ENCODE peak calls at places on chromosomes 7 and 10, in seven cellular contexts. R, W, P, A, X, B and N are unnamed samples.

GRCh38 chr7:101618916-101619315 is 10.2 kb downstream of the MYL10 start:
- DNase-seq in A (no peak), P (no peak), W (no peak), B (no peak), X (no peak), R (no peak), N (no peak)

GRCh38 chr7:5428470-5429252 is 5.0 kb upstream of the TNRC18 start:
- DNase-seq in W (peak), A (no peak), B (peak), X (peak), P (no peak), R (peak), N (no peak)

GRCh38 chr10:122044045-122044661 is 55.2 kb downstream of the TACC2 start:
- DNase-seq in W (peak), P (peak), A (no peak), B (peak), X (no peak), R (no peak), N (no peak)

GRCh38 chr10:15370212-15370740 is 813 bp downstream of the FAM171A1 start:
- DNase-seq in A (no peak), R (peak), X (no peak), P (no peak), B (peak), W (no peak), N (no peak)

GRCh38 chr10:58299580-58299979 is 30.6 kb downstream of the CISD1 start:
- DNase-seq in A (no peak), W (peak), R (no peak), B (peak), P (peak), X (no peak), N (peak)

GRCh38 chr7:30510124-30511074 is 5.8 kb upstream of the GGCT start:
- DNase-seq in A (no peak), P (no peak), R (no peak), X (no peak), B (peak), W (peak), N (no peak)

GRCh38 chr7:55325371-55325792 is 39.8 kb upstream of the LANCL2 start:
- DNase-seq in W (peak), A (no peak), B (no peak), X (peak), R (peak), P (peak), N (no peak)

GRCh38 chr10:28991738-28992270 is 297.1 kb upstream of the LYZL1 start:
- DNase-seq in R (peak), A (no peak), W (no peak), B (peak), X (no peak), P (no peak), N (peak)

GRCh38 chr7:19663816-19664531 is 44.9 kb downstream of the POLR1F start:
- DNase-seq in P (no peak), X (no peak), W (no peak), R (no peak), A (no peak), B (no peak), N (no peak)

GRCh38 chr7:4797858-4798705 is 22.7 kb downstream of the AP5Z1 start:
- DNase-seq in B (peak), P (no peak), R (peak), W (no peak), X (no peak), A (no peak), N (peak)

GRCh38 chr7:135729230-135729629 is 1.2 kb upstream of the SLC13A4 start:
- DNase-seq in R (no peak), P (no peak), B (no peak), W (no peak), X (no peak), A (no peak), N (no peak)

GRCh38 chr10:68212721-68213352 is 19.1 kb downstream of the ATOH7 start:
- DNase-seq in B (no peak), A (no peak), P (no peak), X (no peak), W (no peak), R (no peak), N (no peak)

GRCh38 chr10:69130251-69130650 is 6.3 kb downstream of the VPS26A start:
- DNase-seq in R (no peak), B (no peak), P (no peak), W (no peak), A (no peak), X (no peak), N (no peak)

GRCh38 chr7:30842542-30843451 is 68.9 kb upstream of the AQP1 start:
- DNase-seq in X (no peak), W (no peak), R (no peak), P (no peak), A (no peak), B (no peak), N (no peak)

GRCh38 chr7:47572939-47573757 is 8.8 kb downstream of the TNS3 start:
- DNase-seq in P (no peak), A (no peak), X (no peak), W (no peak), B (no peak), R (no peak), N (no peak)
- H3K27ac ChIP-seq in P (no peak), A (peak), X (peak), W (peak), B (no peak), R (peak), N (no peak)

DNA sequence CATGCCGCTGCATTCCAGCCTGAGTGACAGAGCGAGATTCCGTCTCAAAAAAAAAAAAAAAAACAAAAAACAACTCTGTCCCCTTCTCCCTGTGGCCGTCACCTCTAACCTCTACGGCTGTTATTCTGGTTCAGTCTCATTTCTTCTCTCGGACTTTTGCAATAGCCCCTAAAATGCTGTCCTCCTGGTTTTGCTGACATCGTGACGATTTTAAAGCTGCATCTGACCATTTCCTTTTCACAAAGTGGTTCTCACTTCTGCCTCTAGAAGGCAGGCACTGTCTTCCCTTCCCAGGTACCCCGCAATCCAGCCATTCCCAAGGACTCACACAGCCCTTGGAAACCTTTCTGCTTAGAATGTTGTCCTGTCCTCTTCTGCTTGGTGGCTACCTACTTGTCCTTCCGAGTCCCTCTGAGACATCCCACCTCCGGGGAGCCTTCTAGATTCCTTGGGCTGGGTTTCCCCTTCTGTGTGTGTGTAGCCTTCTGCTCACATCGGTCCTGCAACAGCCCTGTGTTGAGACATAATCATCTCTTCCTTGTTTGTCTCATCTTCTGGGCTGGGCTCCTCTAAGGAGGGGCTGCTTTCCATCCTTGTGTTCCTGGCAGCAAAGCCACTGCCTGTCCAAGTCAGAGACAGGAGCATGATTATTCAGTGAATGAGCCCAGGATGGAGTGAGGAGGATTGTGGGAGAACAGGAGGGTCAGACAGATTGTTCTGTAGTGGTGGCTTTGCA is 83.1 kb downstream of the GRK5 start:
- DNase-seq in A (no peak), R (no peak), B (no peak), W (no peak), X (no peak), P (no peak), N (no peak)
- TF ChIP-seq CTCF in A (no peak), R (no peak), B (peak), W (no peak), X (peak), P (no peak), N (no peak)

GRCh38 chr10:74923556-74923955 is 97.2 kb downstream of the KAT6B start:
- DNase-seq in A (no peak), P (no peak), W (no peak), X (no peak), R (peak), B (no peak), N (no peak)

GRCh38 chr10:74924251-74924954 is 98.0 kb downstream of the KAT6B start:
- DNase-seq in A (no peak), P (no peak), R (no peak), X (peak), B (no peak), W (no peak), N (no peak)

GRCh38 chr10:74925716-74926115 is 99.3 kb downstream of the KAT6B start:
- DNase-seq in W (no peak), X (no peak), B (no peak), A (no peak), P (no peak), R (peak), N (no peak)

GRCh38 chr10:74921744-74922143 is 95.3 kb downstream of the KAT6B start:
- DNase-seq in P (no peak), B (peak), X (no peak), R (no peak), A (no peak), W (no peak), N (no peak)

GRCh38 chr10:74922921-74923320 is 96.5 kb downstream of the KAT6B start:
- DNase-seq in B (no peak), R (no peak), W (no peak), P (no peak), A (no peak), X (no peak), N (no peak)
- H3K27ac ChIP-seq in B (no peak), R (no peak), W (no peak), P (peak), A (peak), X (no peak), N (no peak)

DNA sequence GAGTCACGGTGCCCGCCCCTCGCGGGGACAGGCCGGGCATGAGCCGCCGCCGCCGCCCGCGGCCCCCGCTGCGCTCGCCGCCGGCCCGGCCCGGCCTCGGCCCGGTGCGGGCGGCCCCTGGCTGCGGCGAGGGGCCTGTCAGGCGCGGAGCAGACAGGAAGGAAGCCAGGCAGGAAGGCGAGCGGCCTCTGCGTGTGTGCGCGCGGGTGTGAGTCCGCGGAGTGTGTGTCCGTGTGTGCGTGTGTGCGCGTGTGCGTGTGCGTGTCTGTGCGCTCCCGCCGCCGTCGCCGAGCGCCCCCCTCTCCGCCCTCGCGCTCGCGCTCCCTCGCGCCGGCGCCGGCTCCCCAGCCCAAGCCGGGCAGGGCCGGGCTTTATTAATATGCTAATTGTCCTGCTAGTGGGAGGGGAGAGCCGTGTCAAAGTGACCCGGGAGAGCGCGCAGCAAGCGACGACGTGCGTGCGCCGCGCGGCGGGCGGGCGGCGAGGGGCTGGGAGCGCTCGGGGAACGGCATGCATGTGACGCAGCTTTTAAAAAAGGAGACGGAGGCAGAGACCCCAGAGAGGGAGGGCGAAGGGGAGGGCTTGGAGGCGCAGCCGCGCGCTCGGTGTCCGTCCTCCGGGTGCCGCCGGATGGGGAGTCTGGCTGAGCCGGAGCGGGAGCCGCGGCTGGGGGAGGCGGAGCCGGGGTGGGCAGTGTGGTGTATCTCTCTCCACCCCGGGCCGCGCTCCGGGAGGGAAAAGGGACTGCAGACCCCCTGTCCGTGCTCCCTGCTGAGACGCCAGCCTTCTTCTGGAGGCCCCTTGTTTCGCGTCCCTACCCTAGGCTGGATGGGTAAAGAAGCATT is at the start of gene LDB1:
- DNase-seq in W (peak), X (peak), R (peak), A (peak), B (peak), P (peak), N (peak)
- TF ChIP-seq CTCF in W (peak), X (no peak), R (peak), A (no peak), B (no peak), P (peak), N (no peak)

GRCh38 chr7:93997868-93998267 is 6.3 kb downstream of the BET1 start:
- DNase-seq in R (no peak), W (no peak), P (no peak), B (no peak), A (no peak), X (no peak), N (no peak)

GRCh38 chr7:93987297-93987696 is 16.9 kb downstream of the BET1 start:
- DNase-seq in R (no peak), W (no peak), P (no peak), X (no peak), B (no peak), A (no peak), N (no peak)

GRCh38 chr7:93992423-93993110 is 11.6 kb downstream of the BET1 start:
- DNase-seq in X (no peak), P (no peak), R (no peak), A (no peak), W (no peak), B (no peak), N (no peak)
- H3K27ac ChIP-seq in X (no peak), P (no peak), R (no peak), A (no peak), W (no peak), B (no peak), N (no peak)

GRCh38 chr10:130191380-130191779 is 55.2 kb downstream of the GLRX3 start:
- DNase-seq in W (no peak), X (no peak), P (no peak), B (no peak), A (no peak), R (no peak), N (no peak)

GRCh38 chr10:130189466-130190064 is 53.4 kb downstream of the GLRX3 start:
- DNase-seq in W (no peak), A (no peak), X (no peak), B (no peak), P (no peak), R (peak), N (peak)

GRCh38 chr10:130190737-130191115 is 54.5 kb downstream of the GLRX3 start:
- DNase-seq in A (no peak), X (no peak), R (no peak), P (no peak), B (no peak), W (no peak), N (no peak)

GRCh38 chr10:130188195-130189175 is 52.3 kb downstream of the GLRX3 start:
- DNase-seq in W (no peak), A (no peak), B (no peak), P (no peak), R (no peak), X (no peak), N (no peak)

GRCh38 chr10:130190065-130190736 is 54.0 kb downstream of the GLRX3 start:
- DNase-seq in B (peak), A (peak), P (peak), X (peak), R (peak), W (peak), N (peak)
- TF ChIP-seq CTCF in B (peak), A (peak), P (peak), X (peak), R (peak), W (peak), N (peak)

GRCh38 chr7:148794476-148794875 is 89.6 kb downstream of the EZH2 start:
- DNase-seq in P (no peak), X (no peak), A (no peak), B (no peak), W (no peak), R (no peak), N (no peak)
- H3K27ac ChIP-seq in P (no peak), X (no peak), A (no peak), B (no peak), W (no peak), R (no peak), N (no peak)